ENCODE peak calls at places on chromosomes 2 and 18, in four cellular contexts. L, S, P and Y are unnamed samples.

GRCh38 chr18:7521226-7521856 is 45.8 kb upstream of the PTPRM start:
- DNase-seq in L (no peak), S (no peak), P (no peak), Y (no peak)

GRCh38 chr2:30109856-30110255 is 37.0 kb upstream of the YPEL5 start:
- DNase-seq in L (no peak), S (no peak), P (no peak), Y (peak; percentile 28)

GRCh38 chr2:30714811-30715709 is 92.2 kb downstream of the CAPN13 start:
- DNase-seq in L (peak; percentile 23), S (no peak), P (no peak), Y (no peak)

GRCh38 chr2:4937550-4937949 is 754.6 kb upstream of the SOX11 start:
- DNase-seq in L (no peak), S (no peak), P (no peak), Y (no peak)

GRCh38 chr2:3483227-3483985 is 35.9 kb downstream of the ADI1 start:
- DNase-seq in L (no peak), S (no peak), P (no peak), Y (no peak)

GRCh38 chr2:68824831-68825230 is 46.4 kb downstream of the BMP10 start:
- DNase-seq in L (no peak), S (no peak), P (no peak), Y (no peak)

GRCh38 chr2:220228310-220229006 is 601.0 kb downstream of the SLC4A3 start:
- DNase-seq in L (no peak), S (peak; percentile 57), P (no peak), Y (no peak)

GRCh38 chr2:239114119-239114581 is 266.3 kb downstream of the TWIST2 start:
- DNase-seq in L (no peak), S (no peak), P (no peak), Y (no peak)

GRCh38 chr2:100013892-100014677 is 128.3 kb downstream of the AFF3 start:
- DNase-seq in L (peak; percentile 78), S (peak; percentile 91), P (no peak), Y (peak; percentile 39)

GRCh38 chr2:120336749-120337148 is 9.2 kb upstream of the INHBB start:
- DNase-seq in L (no peak), S (no peak), P (no peak), Y (no peak)

GRCh38 chr2:158546412-158547144 is 89.8 kb downstream of the PKP4 start:
- DNase-seq in L (no peak), S (no peak), P (no peak), Y (no peak)

GRCh38 chr18:8654482-8655451 is 45.5 kb downstream of the RAB12 start:
- DNase-seq in L (no peak), S (peak; percentile 59), P (no peak), Y (peak; percentile 76)

GRCh38 chr2:128473175-128474013 is 154.7 kb upstream of the HS6ST1 start:
- DNase-seq in L (no peak), S (no peak), P (no peak), Y (peak; percentile 4)

GRCh38 chr2:64222351-64222750 is 78.1 kb upstream of the PELI1 start:
- DNase-seq in L (no peak), S (no peak), P (no peak), Y (no peak)

GRCh38 chr18:61502472-61502871 is 169.2 kb downstream of the CDH20 start:
- DNase-seq in L (no peak), S (peak; percentile 70), P (no peak), Y (peak; percentile 90)

GRCh38 chr18:34709631-34710429 is at the start of gene DTNA:
- DNase-seq in L (no peak), S (peak; percentile 23), P (no peak), Y (peak; percentile 95)

GRCh38 chr2:104702026-104702425 is 151.9 kb upstream of the POU3F3 start:
- DNase-seq in L (no peak), S (no peak), P (no peak), Y (no peak)

GRCh38 chr2:190649035-190649797 is at the start of gene NAB1:
- DNase-seq in L (peak; percentile 82), S (peak; percentile 53), P (no peak), Y (peak; percentile 65)

GRCh38 chr2:20391951-20392699 is 41.5 kb upstream of the PUM2 start:
- DNase-seq in L (no peak), S (no peak), P (no peak), Y (peak; percentile 59)

GRCh38 chr2:2181505-2181904 is 149.6 kb downstream of the MYT1L start:
- DNase-seq in L (no peak), S (no peak), P (no peak), Y (no peak)

GRCh38 chr18:52312321-52312720 is 27.7 kb upstream of the DCC start:
- DNase-seq in L (no peak), S (no peak), P (no peak), Y (peak; percentile 100)

GRCh38 chr2:17309741-17310339 is 208.4 kb downstream of the RAD51AP2 start:
- DNase-seq in L (no peak), S (peak; percentile 66), P (no peak), Y (peak; percentile 74)